ENCODE peak calls at places on chromosomes 11 and 22, in seven cellular contexts. One of them, this sample, is unnamed. For H3K9me3 and H3K27me3, the result is how much of the 10 kb centered on the place peaks cover.

GRCh38 chr11:98060759-98061158 is 960.0 kb upstream of the CNTN5 start:
- DNase-seq in body of pancreas: no peak
- DNase-seq in CD8-positive, alpha-beta memory T cell: no peak
- DNase-seq in AG04450: no peak
- DNase-seq in SJCRH30: no peak
- DNase-seq in osteoblast: no peak
- DNase-seq in uterus: no peak
- DNase-seq in this sample: no peak

GRCh38 chr11:96186806-96187205 is 156.2 kb downstream of the MAML2 start:
- DNase-seq in body of pancreas: no peak
- DNase-seq in CD8-positive, alpha-beta memory T cell: no peak
- DNase-seq in AG04450: no peak
- DNase-seq in SJCRH30: no peak
- DNase-seq in osteoblast: no peak
- DNase-seq in uterus: no peak
- DNase-seq in this sample: no peak

GRCh38 chr22:23223566-23224317 is 43.4 kb downstream of the BCR start:
- DNase-seq in body of pancreas: no peak
- DNase-seq in CD8-positive, alpha-beta memory T cell: no peak
- DNase-seq in AG04450: no peak
- DNase-seq in SJCRH30: no peak
- DNase-seq in osteoblast: no peak
- DNase-seq in uterus: no peak
- DNase-seq in this sample: no peak

GRCh38 chr22:38485783-38486182 is 17.9 kb downstream of the KDELR3 start:
- DNase-seq in body of pancreas: no peak
- DNase-seq in CD8-positive, alpha-beta memory T cell: no peak
- DNase-seq in AG04450: no peak
- DNase-seq in SJCRH30: no peak
- DNase-seq in osteoblast: no peak
- DNase-seq in uterus: no peak
- DNase-seq in this sample: no peak

GRCh38 chr22:20959578-20960461 is 7.2 kb upstream of the AIFM3 start:
- DNase-seq in body of pancreas: no peak
- DNase-seq in CD8-positive, alpha-beta memory T cell: no peak
- DNase-seq in AG04450: no peak
- DNase-seq in SJCRH30: no peak
- DNase-seq in osteoblast: no peak
- DNase-seq in uterus: no peak
- DNase-seq in this sample: no peak

GRCh38 chr11:17633987-17634775 is 85.2 kb upstream of the MYOD1 start:
- DNase-seq in body of pancreas: no peak
- DNase-seq in CD8-positive, alpha-beta memory T cell: no peak
- DNase-seq in AG04450: no peak
- DNase-seq in SJCRH30: no peak
- DNase-seq in osteoblast: peak
- DNase-seq in uterus: no peak
- DNase-seq in this sample: no peak

GRCh38 chr11:31809857-31810778 is 1.0 kb downstream of the PAX6 start:
- DNase-seq in body of pancreas: peak
- DNase-seq in CD8-positive, alpha-beta memory T cell: no peak
- DNase-seq in AG04450: no peak
- DNase-seq in SJCRH30: peak
- DNase-seq in osteoblast: peak
- DNase-seq in uterus: no peak
- DNase-seq in this sample: peak

GRCh38 chr11:69918938-69919650 is 99.9 kb upstream of the FGF3 start:
- DNase-seq in body of pancreas: peak
- DNase-seq in CD8-positive, alpha-beta memory T cell: peak
- DNase-seq in AG04450: no peak
- DNase-seq in SJCRH30: peak
- DNase-seq in osteoblast: peak
- DNase-seq in uterus: peak
- DNase-seq in this sample: peak

GRCh38 chr11:14971865-14972580 is at the start of gene CALCA:
- DNase-seq in body of pancreas: no peak
- DNase-seq in CD8-positive, alpha-beta memory T cell: no peak
- DNase-seq in AG04450: no peak
- DNase-seq in SJCRH30: no peak
- DNase-seq in osteoblast: peak
- DNase-seq in uterus: no peak
- DNase-seq in this sample: no peak

GRCh38 chr11:72239849-72240460 is 4.0 kb downstream of the PHOX2A start:
- DNase-seq in body of pancreas: peak
- DNase-seq in CD8-positive, alpha-beta memory T cell: no peak
- DNase-seq in AG04450: no peak
- DNase-seq in SJCRH30: no peak
- DNase-seq in osteoblast: peak
- DNase-seq in uterus: peak
- DNase-seq in this sample: peak

GRCh38 chr11:13260963-13261599 is 16.5 kb upstream of the BMAL1 start:
- DNase-seq in body of pancreas: no peak
- DNase-seq in CD8-positive, alpha-beta memory T cell: no peak
- DNase-seq in AG04450: no peak
- DNase-seq in SJCRH30: no peak
- DNase-seq in osteoblast: no peak
- DNase-seq in uterus: peak
- DNase-seq in this sample: peak

GRCh38 chr11:9736365-9736764 is 72.5 kb downstream of the SWAP70 start:
- DNase-seq in body of pancreas: no peak
- DNase-seq in CD8-positive, alpha-beta memory T cell: no peak
- DNase-seq in AG04450: no peak
- DNase-seq in SJCRH30: no peak
- DNase-seq in osteoblast: no peak
- DNase-seq in uterus: no peak
- DNase-seq in this sample: no peak

GRCh38 chr22:36430863-36431262 is 43.1 kb upstream of the MYH9 start:
- DNase-seq in body of pancreas: no peak
- DNase-seq in CD8-positive, alpha-beta memory T cell: no peak
- DNase-seq in AG04450: no peak
- DNase-seq in SJCRH30: peak
- DNase-seq in osteoblast: peak
- DNase-seq in uterus: no peak
- DNase-seq in this sample: no peak

GRCh38 chr11:134599180-134599810 is 187.3 kb upstream of the B3GAT1 start:
- DNase-seq in body of pancreas: no peak
- DNase-seq in CD8-positive, alpha-beta memory T cell: no peak
- DNase-seq in AG04450: no peak
- DNase-seq in SJCRH30: peak
- DNase-seq in osteoblast: no peak
- DNase-seq in uterus: no peak
- DNase-seq in this sample: no peak

GRCh38 chr22:38867496-38868285 is 4.3 kb downstream of the CBX6 start:
- DNase-seq in body of pancreas: no peak
- DNase-seq in CD8-positive, alpha-beta memory T cell: no peak
- DNase-seq in AG04450: no peak
- DNase-seq in SJCRH30: no peak
- DNase-seq in osteoblast: no peak
- DNase-seq in uterus: peak
- DNase-seq in this sample: no peak

GRCh38 chr11:8577791-8578581 is 16.0 kb downstream of the STK33 start:
- DNase-seq in body of pancreas: no peak
- DNase-seq in CD8-positive, alpha-beta memory T cell: no peak
- DNase-seq in AG04450: no peak
- DNase-seq in SJCRH30: no peak
- DNase-seq in osteoblast: no peak
- DNase-seq in uterus: no peak
- DNase-seq in this sample: no peak

GRCh38 chr22:42294034-42294985 is 23.9 kb upstream of the TCF20 start:
- DNase-seq in body of pancreas: peak
- DNase-seq in CD8-positive, alpha-beta memory T cell: peak
- DNase-seq in AG04450: no peak
- DNase-seq in SJCRH30: peak
- DNase-seq in osteoblast: peak
- DNase-seq in uterus: no peak
- DNase-seq in this sample: peak

GRCh38 chr11:76235233-76236091 is 29.2 kb upstream of the WNT11 start:
- DNase-seq in body of pancreas: peak
- DNase-seq in CD8-positive, alpha-beta memory T cell: peak
- DNase-seq in AG04450: peak
- DNase-seq in SJCRH30: peak
- DNase-seq in osteoblast: peak
- DNase-seq in uterus: peak
- DNase-seq in this sample: peak
- H3K9me3 ChIP-seq in body of pancreas: under half
- H3K9me3 ChIP-seq in CD8-positive, alpha-beta memory T cell: under half
- H3K9me3 ChIP-seq in AG04450: under half
- H3K9me3 ChIP-seq in SJCRH30: under half
- H3K9me3 ChIP-seq in osteoblast: under half
- H3K9me3 ChIP-seq in uterus: under half
- H3K9me3 ChIP-seq in this sample: under half

DNA sequence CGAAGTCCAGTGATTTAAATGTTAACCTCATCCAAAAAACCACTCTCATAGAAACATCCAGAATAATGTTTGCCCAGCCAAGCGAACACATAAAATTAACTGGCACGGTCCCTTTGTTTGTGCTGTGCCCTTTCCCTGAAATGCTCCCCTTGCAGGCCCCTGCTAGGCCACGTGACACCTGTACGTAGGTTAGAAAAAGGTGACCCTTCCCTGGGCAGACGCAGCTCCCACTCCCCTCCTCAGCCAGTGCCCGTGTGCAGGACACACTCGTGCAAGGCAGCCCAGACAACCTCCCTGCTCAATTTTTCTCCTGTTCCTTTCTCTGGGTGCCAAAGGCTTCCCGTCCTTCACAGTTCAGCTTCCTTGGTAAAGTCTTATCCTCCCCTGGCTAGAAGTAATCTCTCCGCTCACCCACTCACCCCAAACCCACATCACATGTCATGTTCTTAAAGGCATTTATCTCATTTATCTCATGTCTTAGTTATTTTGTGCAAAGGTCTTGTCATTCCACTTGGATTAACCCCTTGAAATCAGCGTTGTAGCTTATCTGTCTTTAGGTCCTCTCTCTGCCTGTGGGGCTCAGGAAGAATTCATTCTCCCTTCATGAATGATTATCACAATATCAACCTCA is 20.7 kb downstream of the FAM83F start:
- DNase-seq in body of pancreas: no peak
- DNase-seq in CD8-positive, alpha-beta memory T cell: no peak
- DNase-seq in AG04450: no peak
- DNase-seq in SJCRH30: no peak
- DNase-seq in osteoblast: no peak
- DNase-seq in uterus: no peak
- DNase-seq in this sample: no peak
- H3K27ac ChIP-seq in body of pancreas: no peak
- H3K27ac ChIP-seq in CD8-positive, alpha-beta memory T cell: no peak
- H3K27ac ChIP-seq in AG04450: no peak
- H3K27ac ChIP-seq in SJCRH30: no peak
- H3K27ac ChIP-seq in osteoblast: no peak
- H3K27ac ChIP-seq in uterus: no peak
- H3K27ac ChIP-seq in this sample: no peak

GRCh38 chr22:28123989-28124766 is 205.1 kb upstream of the PITPNB start:
- DNase-seq in body of pancreas: no peak
- DNase-seq in CD8-positive, alpha-beta memory T cell: no peak
- DNase-seq in AG04450: no peak
- DNase-seq in SJCRH30: no peak
- DNase-seq in osteoblast: no peak
- DNase-seq in uterus: no peak
- DNase-seq in this sample: no peak
- H3K27me3 ChIP-seq in body of pancreas: under half
- H3K27me3 ChIP-seq in CD8-positive, alpha-beta memory T cell: under half
- H3K27me3 ChIP-seq in AG04450: under half
- H3K27me3 ChIP-seq in SJCRH30: under half
- H3K27me3 ChIP-seq in osteoblast: under half
- H3K27me3 ChIP-seq in uterus: under half
- H3K27me3 ChIP-seq in this sample: under half

GRCh38 chr11:65013692-65014145 is 241 bp upstream of the ARL2 start:
- DNase-seq in body of pancreas: peak
- DNase-seq in CD8-positive, alpha-beta memory T cell: peak
- DNase-seq in AG04450: peak
- DNase-seq in SJCRH30: peak
- DNase-seq in osteoblast: peak
- DNase-seq in uterus: peak
- DNase-seq in this sample: peak
- H3K9me3 ChIP-seq in body of pancreas: under half
- H3K9me3 ChIP-seq in CD8-positive, alpha-beta memory T cell: under half
- H3K9me3 ChIP-seq in AG04450: under half
- H3K9me3 ChIP-seq in SJCRH30: under half
- H3K9me3 ChIP-seq in osteoblast: under half
- H3K9me3 ChIP-seq in uterus: under half
- H3K9me3 ChIP-seq in this sample: under half

GRCh38 chr11:116857936-116858335 is 20.5 kb upstream of the APOA1 start:
- DNase-seq in body of pancreas: no peak
- DNase-seq in CD8-positive, alpha-beta memory T cell: no peak
- DNase-seq in AG04450: no peak
- DNase-seq in SJCRH30: no peak
- DNase-seq in osteoblast: no peak
- DNase-seq in uterus: no peak
- DNase-seq in this sample: no peak
- H3K27ac ChIP-seq in body of pancreas: no peak
- H3K27ac ChIP-seq in CD8-positive, alpha-beta memory T cell: no peak
- H3K27ac ChIP-seq in AG04450: no peak
- H3K27ac ChIP-seq in SJCRH30: no peak
- H3K27ac ChIP-seq in osteoblast: peak
- H3K27ac ChIP-seq in uterus: no peak
- H3K27ac ChIP-seq in this sample: no peak

GRCh38 chr11:77039491-77040400 is 5.5 kb downstream of the B3GNT6 start:
- DNase-seq in body of pancreas: peak
- DNase-seq in CD8-positive, alpha-beta memory T cell: peak
- DNase-seq in AG04450: no peak
- DNase-seq in SJCRH30: no peak
- DNase-seq in osteoblast: peak
- DNase-seq in uterus: no peak
- DNase-seq in this sample: no peak

GRCh38 chr11:77038029-77038824 is 4.0 kb downstream of the B3GNT6 start:
- DNase-seq in body of pancreas: no peak
- DNase-seq in CD8-positive, alpha-beta memory T cell: no peak
- DNase-seq in AG04450: no peak
- DNase-seq in SJCRH30: no peak
- DNase-seq in osteoblast: peak
- DNase-seq in uterus: no peak
- DNase-seq in this sample: no peak

GRCh38 chr11:77040401-77040777 is 6.2 kb downstream of the B3GNT6 start:
- DNase-seq in body of pancreas: no peak
- DNase-seq in CD8-positive, alpha-beta memory T cell: no peak
- DNase-seq in AG04450: no peak
- DNase-seq in SJCRH30: no peak
- DNase-seq in osteoblast: no peak
- DNase-seq in uterus: no peak
- DNase-seq in this sample: no peak

GRCh38 chr11:77037057-77037456 is 2.9 kb downstream of the B3GNT6 start:
- DNase-seq in body of pancreas: no peak
- DNase-seq in CD8-positive, alpha-beta memory T cell: no peak
- DNase-seq in AG04450: no peak
- DNase-seq in SJCRH30: no peak
- DNase-seq in osteoblast: no peak
- DNase-seq in uterus: no peak
- DNase-seq in this sample: no peak

GRCh38 chr11:77038825-77039326 is 4.7 kb downstream of the B3GNT6 start:
- DNase-seq in body of pancreas: no peak
- DNase-seq in CD8-positive, alpha-beta memory T cell: no peak
- DNase-seq in AG04450: no peak
- DNase-seq in SJCRH30: no peak
- DNase-seq in osteoblast: no peak
- DNase-seq in uterus: no peak
- DNase-seq in this sample: no peak
- H3K27me3 ChIP-seq in body of pancreas: under half
- H3K27me3 ChIP-seq in CD8-positive, alpha-beta memory T cell: under half
- H3K27me3 ChIP-seq in AG04450: under half
- H3K27me3 ChIP-seq in SJCRH30: under half
- H3K27me3 ChIP-seq in osteoblast: under half
- H3K27me3 ChIP-seq in uterus: under half
- H3K27me3 ChIP-seq in this sample: under half